ENCODE peak calls at places on chromosomes 3 and 15, in four cellular contexts. R is OCI-LY7, K is astrocyte, P is body of pancreas. L is an unnamed sample.

GRCh38 chr3:157128771-157129671 is 30.9 kb downstream of the CCNL1 start:
- DNase-seq in R (no peak), K (peak), P (peak), L (peak)

GRCh38 chr3:30122359-30122758 is 484.0 kb upstream of the TGFBR2 start:
- DNase-seq in R (no peak), K (no peak), P (no peak), L (no peak)

GRCh38 chr3:193794002-193794835 is 201.2 kb downstream of the OPA1 start:
- DNase-seq in R (no peak), K (no peak), P (no peak), L (peak)

GRCh38 chr3:157231071-157231470 is 71.1 kb upstream of the CCNL1 start:
- DNase-seq in R (no peak), K (peak), P (no peak), L (peak)

GRCh38 chr3:65687741-65688140 is 351.0 kb downstream of the MAGI1 start:
- DNase-seq in R (no peak), K (no peak), P (no peak), L (no peak)

GRCh38 chr3:129485681-129486056 is 42.8 kb upstream of the RHO start:
- DNase-seq in R (no peak), K (peak), P (peak), L (peak)

GRCh38 chr3:99648091-99648490 is 9.7 kb downstream of the COL8A1 start:
- DNase-seq in R (no peak), K (peak), P (no peak), L (peak)

GRCh38 chr3:8742921-8743605 is 9.5 kb downstream of the CAV3 start:
- DNase-seq in R (no peak), K (no peak), P (no peak), L (peak)

GRCh38 chr15:32030795-32031194 is 480 bp downstream of the CHRNA7 start:
- DNase-seq in R (no peak), K (no peak), P (peak), L (no peak)

GRCh38 chr15:79494963-79495362 is 62.8 kb downstream of the MINAR1 start:
- DNase-seq in R (no peak), K (no peak), P (peak), L (no peak)

GRCh38 chr15:49145651-49146609 is 9.5 kb downstream of the COPS2 start:
- DNase-seq in R (peak), K (peak), P (peak), L (peak)

GRCh38 chr3:35088943-35089342 is 550.4 kb upstream of the ARPP21 start:
- DNase-seq in R (no peak), K (no peak), P (no peak), L (no peak)

GRCh38 chr3:157104521-157104920 is 55.4 kb downstream of the CCNL1 start:
- DNase-seq in R (no peak), K (no peak), P (no peak), L (no peak)

GRCh38 chr3:152260026-152260425 is 8.7 kb upstream of the MBNL1 start:
- DNase-seq in R (no peak), K (no peak), P (no peak), L (peak)

GRCh38 chr3:106566277-106566676 is 697.5 kb upstream of the CBLB start:
- DNase-seq in R (no peak), K (no peak), P (no peak), L (peak)

GRCh38 chr15:98787936-98788757 is 139.8 kb downstream of the IGF1R start:
- DNase-seq in R (no peak), K (no peak), P (no peak), L (no peak)

GRCh38 chr15:88396382-88396781 is 70.8 kb downstream of the MRPL46 start:
- DNase-seq in R (no peak), K (no peak), P (no peak), L (no peak)

GRCh38 chr3:177359601-177360357 is 162.5 kb upstream of the TBL1XR1 start:
- DNase-seq in R (peak), K (peak), P (peak), L (peak)
- TF ChIP-seq CTCF in R (peak), K (no peak), P (no peak), L (peak)

GRCh38 chr3:147941984-147942383 is 532.8 kb downstream of the ZIC1 start:
- DNase-seq in R (no peak), K (no peak), P (no peak), L (no peak)

GRCh38 chr3:147940400-147940799 is 531.2 kb downstream of the ZIC1 start:
- DNase-seq in R (no peak), K (no peak), P (no peak), L (peak)

GRCh38 chr3:147945968-147946519 is 536.9 kb downstream of the ZIC1 start:
- DNase-seq in R (no peak), K (peak), P (peak), L (peak)

GRCh38 chr3:147940846-147941245 is 531.7 kb downstream of the ZIC1 start:
- DNase-seq in R (no peak), K (no peak), P (no peak), L (no peak)

GRCh38 chr3:147943265-147943945 is 534.2 kb downstream of the ZIC1 start:
- DNase-seq in R (no peak), K (peak), P (no peak), L (peak)
- H3K4me3 ChIP-seq in R (no peak), K (peak), P (no peak), L (no peak)

DNA sequence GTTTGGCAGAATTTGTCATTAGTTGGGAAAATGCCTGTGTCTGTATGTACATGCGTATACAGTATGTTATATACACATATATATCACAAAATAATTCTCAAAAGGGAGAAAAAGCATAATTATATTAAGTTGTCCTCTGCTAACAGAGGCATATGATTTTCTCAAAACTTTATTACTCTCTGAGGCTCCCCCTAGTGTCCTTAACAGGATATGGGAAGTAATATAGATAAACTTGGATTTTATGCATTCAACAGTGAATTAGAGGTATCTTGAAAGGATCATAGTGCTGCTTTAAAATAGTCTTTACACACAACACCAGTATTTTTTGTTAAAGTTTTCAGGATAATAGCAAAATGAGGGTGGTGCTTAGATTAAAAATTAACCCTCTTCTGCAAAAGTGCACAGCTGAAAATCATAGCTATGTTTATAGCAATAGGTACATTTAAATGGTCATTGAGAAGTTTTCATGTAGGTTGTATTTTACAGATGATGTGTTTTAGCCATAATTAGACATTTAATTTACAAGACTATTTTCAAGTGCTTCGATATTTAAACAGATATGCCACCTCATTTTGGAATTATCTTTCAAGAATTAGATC is 454.0 kb upstream of the ROBO2 start:
- DNase-seq in R (peak), K (no peak), P (no peak), L (peak)
- TF ChIP-seq CTCF in R (peak), K (peak), P (peak), L (peak)

GRCh38 chr3:178623666-178624255 is 87.5 kb downstream of the KCNMB2 start:
- DNase-seq in R (no peak), K (no peak), P (no peak), L (no peak)

GRCh38 chr3:178618907-178619306 is 82.7 kb downstream of the KCNMB2 start:
- DNase-seq in R (no peak), K (no peak), P (no peak), L (no peak)

GRCh38 chr3:178618197-178618596 is 82.0 kb downstream of the KCNMB2 start:
- DNase-seq in R (no peak), K (no peak), P (no peak), L (no peak)
- H3K4me3 ChIP-seq in R (no peak), K (no peak), P (no peak), L (no peak)

GRCh38 chr15:100769975-100770340 is 109.7 kb upstream of the ALDH1A3 start:
- DNase-seq in R (no peak), K (no peak), P (no peak), L (no peak)
- TF ChIP-seq CTCF in R (no peak), K (no peak), P (no peak), L (no peak)

GRCh38 chr15:90059208-90059985 is 42.9 kb downstream of the IDH2 start:
- DNase-seq in R (peak), K (no peak), P (peak), L (peak)
- H3K4me3 ChIP-seq in R (peak), K (no peak), P (no peak), L (no peak)

DNA sequence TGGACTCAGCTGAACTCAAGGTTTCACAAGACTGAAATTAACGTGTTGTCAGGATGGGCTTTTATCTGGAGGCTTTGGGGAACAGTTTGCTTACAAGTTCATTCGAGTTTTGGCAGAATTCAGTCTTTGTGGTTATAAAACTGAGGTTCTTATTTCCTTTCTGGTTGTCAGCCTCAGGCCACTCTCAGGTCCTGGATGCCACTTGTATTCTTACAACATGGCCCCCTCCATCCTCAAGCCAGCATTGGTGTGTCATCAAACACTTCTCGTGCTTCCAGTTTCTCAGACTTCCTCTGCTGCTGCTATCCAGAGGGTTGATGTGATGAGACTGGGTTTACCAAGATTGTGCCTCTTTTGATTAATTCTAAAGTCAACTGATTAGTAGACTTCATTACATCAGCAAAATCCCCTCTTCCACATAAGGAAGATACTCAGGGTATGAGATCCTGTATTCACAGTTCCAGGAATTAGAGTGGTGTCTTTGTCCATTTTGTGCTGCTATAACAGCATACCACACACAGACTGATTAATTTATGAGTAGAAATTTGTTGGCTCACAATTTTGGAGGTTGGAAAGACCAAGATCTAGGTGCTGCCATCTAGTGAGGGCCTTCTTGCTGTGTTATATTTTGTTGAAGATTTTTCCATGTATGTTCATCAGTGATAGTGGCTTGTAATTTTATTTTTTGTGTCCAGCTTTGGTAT is 10.9 kb downstream of the LRCH3 start:
- DNase-seq in R (peak), K (peak), P (no peak), L (peak)
- TF ChIP-seq CTCF in R (peak), K (peak), P (peak), L (peak)

GRCh38 chr3:40780801-40781406 is 256.1 kb downstream of the ZNF621 start:
- DNase-seq in R (no peak), K (peak), P (peak), L (peak)
- H3K4me3 ChIP-seq in R (no peak), K (peak), P (no peak), L (peak)

GRCh38 chr3:5304188-5304587 is 116.7 kb downstream of the EDEM1 start:
- DNase-seq in R (no peak), K (no peak), P (no peak), L (no peak)

GRCh38 chr3:5302661-5303060 is 115.2 kb downstream of the EDEM1 start:
- DNase-seq in R (no peak), K (no peak), P (no peak), L (no peak)

GRCh38 chr3:5301671-5302297 is 114.3 kb downstream of the EDEM1 start:
- DNase-seq in R (no peak), K (no peak), P (no peak), L (no peak)

GRCh38 chr3:5305681-5305983 is 118.1 kb downstream of the EDEM1 start:
- DNase-seq in R (no peak), K (no peak), P (no peak), L (no peak)

GRCh38 chr3:5304789-5305680 is 117.5 kb downstream of the EDEM1 start:
- DNase-seq in R (peak), K (no peak), P (peak), L (peak)
- TF ChIP-seq CTCF in R (peak), K (peak), P (peak), L (peak)

GRCh38 chr3:171245796-171246453 is 214.3 kb downstream of the TNIK start:
- DNase-seq in R (no peak), K (no peak), P (no peak), L (no peak)
- H3K4me3 ChIP-seq in R (no peak), K (no peak), P (no peak), L (no peak)

L was measured in choroid plexus epithelial cell.